ENCODE peak calls at places on chromosomes 6 and 20, in eight cellular contexts. P, N, S, I, W, Q, D and Y are unnamed samples.

GRCh38 chr6:134148566-134148965 is 96.1 kb upstream of the SLC2A12 start:
- DNase-seq in Q (no peak), I (no peak), P (no peak), S (no peak), W (no peak), N (no peak), D (no peak), Y (no peak)

GRCh38 chr6:148440877-148441453 is 98.3 kb downstream of the SASH1 start:
- DNase-seq in N (no peak), Q (no peak), I (peak), W (no peak), P (no peak), S (peak), D (peak), Y (peak)

GRCh38 chr6:68975064-68975463 is 340.0 kb downstream of the ADGRB3 start:
- DNase-seq in S (peak), P (no peak), N (no peak), I (no peak), W (no peak), Q (peak), D (peak), Y (no peak)

GRCh38 chr6:106527979-106528378 is 101.3 kb downstream of the RTN4IP1 start:
- DNase-seq in S (no peak), Q (no peak), W (no peak), N (no peak), D (no peak), I (peak), P (no peak), Y (peak)

GRCh38 chr6:134056046-134056445 is 3.6 kb upstream of the SLC2A12 start:
- DNase-seq in I (no peak), W (no peak), S (no peak), N (no peak), P (no peak), Q (peak), D (no peak), Y (no peak)

GRCh38 chr6:73870907-73871306 is 174.9 kb downstream of the CD109 start:
- DNase-seq in N (no peak), I (no peak), W (no peak), P (no peak), D (no peak), Q (no peak), S (no peak), Y (no peak)

GRCh38 chr6:96458771-96459170 is 62.8 kb upstream of the UFL1 start:
- DNase-seq in S (no peak), I (no peak), N (no peak), W (no peak), P (no peak), Q (no peak), D (no peak), Y (no peak)

GRCh38 chr20:346640-347316 is at the start of gene NRSN2:
- DNase-seq in S (peak), P (no peak), I (peak), D (peak), Q (peak), W (no peak), N (peak), Y (no peak)

GRCh38 chr6:168050861-168051586 is 28.0 kb downstream of the FRMD1 start:
- DNase-seq in I (no peak), N (no peak), D (no peak), W (no peak), S (peak), P (no peak), Q (no peak), Y (no peak)

GRCh38 chr6:41597246-41598000 is 40.8 kb upstream of the MDFI start:
- DNase-seq in D (no peak), S (no peak), Q (no peak), P (no peak), N (no peak), I (no peak), W (no peak), Y (no peak)

GRCh38 chr20:38473353-38473795 is 731 bp downstream of the RALGAPB start:
- DNase-seq in N (no peak), Q (peak), W (no peak), D (no peak), I (peak), S (no peak), P (no peak), Y (no peak)

GRCh38 chr6:10082385-10082784 is 332.5 kb downstream of the TFAP2A start:
- DNase-seq in D (no peak), P (no peak), W (no peak), S (no peak), N (no peak), Q (no peak), I (no peak), Y (no peak)

GRCh38 chr20:11453430-11453829 is 464.3 kb upstream of the BTBD3 start:
- DNase-seq in Q (no peak), P (no peak), I (peak), N (no peak), D (no peak), S (no peak), W (no peak), Y (peak)

GRCh38 chr6:143647712-143648111 is 30.1 kb upstream of the PHACTR2 start:
- DNase-seq in D (no peak), I (no peak), P (no peak), S (no peak), W (no peak), N (no peak), Q (no peak), Y (no peak)

GRCh38 chr6:158621694-158622544 is 22.6 kb downstream of the DYNLT1 start:
- DNase-seq in Q (no peak), N (no peak), P (no peak), W (no peak), S (no peak), D (no peak), I (no peak), Y (no peak)

GRCh38 chr20:51442602-51443001 is 99.9 kb downstream of the NFATC2 start:
- DNase-seq in P (no peak), S (no peak), I (no peak), Q (no peak), N (no peak), D (no peak), W (no peak), Y (no peak)

GRCh38 chr6:165811512-165811911 is 148.5 kb upstream of the PDE10A start:
- DNase-seq in S (no peak), W (no peak), P (no peak), D (no peak), Q (no peak), I (no peak), N (no peak), Y (no peak)

GRCh38 chr6:29797120-29797519 is 30.5 kb upstream of the HLA-G start:
- DNase-seq in I (peak), D (no peak), S (no peak), P (no peak), N (no peak), W (no peak), Q (no peak), Y (no peak)

GRCh38 chr20:59938221-59938620 is 1.9 kb downstream of the PPP1R3D start:
- DNase-seq in N (no peak), W (no peak), I (peak), Q (no peak), D (no peak), P (no peak), S (no peak), Y (no peak)

GRCh38 chr6:129184808-129185366 is 301.9 kb downstream of the LAMA2 start:
- DNase-seq in I (peak), W (no peak), N (no peak), P (no peak), Q (no peak), D (no peak), S (no peak), Y (no peak)

GRCh38 chr6:83536034-83536646 is 23.8 kb downstream of the PRSS35 start:
- DNase-seq in S (peak), W (no peak), D (no peak), I (peak), N (peak), Q (peak), P (peak), Y (peak)

GRCh38 chr6:168314948-168315347 is 4.6 kb downstream of the DACT2 start:
- DNase-seq in W (no peak), P (no peak), Q (no peak), N (no peak), S (no peak), I (no peak), D (no peak), Y (no peak)

GRCh38 chr6:8047466-8048292 is 16.5 kb downstream of the BLOC1S5 start:
- DNase-seq in P (no peak), W (no peak), N (no peak), S (no peak), I (no peak), D (no peak), Q (peak), Y (no peak)

GRCh38 chr20:47349365-47350180 is 6.9 kb downstream of the ZMYND8 start:
- DNase-seq in N (no peak), P (no peak), Q (no peak), W (no peak), I (no peak), S (no peak), D (no peak), Y (no peak)

GRCh38 chr6:135390450-135390849 is 107.1 kb downstream of the AHI1 start:
- DNase-seq in S (no peak), Q (peak), W (no peak), P (no peak), N (no peak), I (no peak), D (no peak), Y (no peak)

GRCh38 chr6:165799736-165800135 is 136.7 kb upstream of the PDE10A start:
- DNase-seq in S (no peak), I (no peak), Q (no peak), P (no peak), N (no peak), W (peak), D (no peak), Y (no peak)

GRCh38 chr6:164616917-164617524 is 692.4 kb downstream of the C6orf118 start:
- DNase-seq in W (no peak), P (no peak), D (no peak), Q (no peak), S (no peak), I (no peak), N (no peak), Y (no peak)

GRCh38 chr20:5719861-5720401 is 30.3 kb upstream of the SHLD1 start:
- DNase-seq in P (no peak), N (no peak), Q (peak), D (no peak), S (no peak), W (no peak), I (no peak), Y (no peak)

GRCh38 chr6:71375676-71376075 is 87.1 kb downstream of the OGFRL1 start:
- DNase-seq in S (no peak), I (no peak), N (no peak), D (no peak), P (no peak), W (no peak), Q (no peak), Y (no peak)

GRCh38 chr6:122681715-122682114 is 71.5 kb downstream of the PKIB start:
- DNase-seq in Q (peak), N (no peak), W (no peak), P (no peak), I (no peak), D (no peak), S (no peak), Y (no peak)

GRCh38 chr6:164144316-164144715 is 729.8 kb downstream of the QKI start:
- DNase-seq in Q (no peak), P (no peak), S (no peak), N (no peak), I (no peak), W (no peak), D (no peak), Y (no peak)

GRCh38 chr6:21625642-21626041 is 32.1 kb downstream of the SOX4 start:
- DNase-seq in W (no peak), I (no peak), D (no peak), Q (no peak), N (no peak), S (no peak), P (no peak), Y (no peak)

GRCh38 chr6:97963148-97963680 is 680.2 kb upstream of the MMS22L start:
- DNase-seq in D (no peak), W (no peak), N (no peak), Q (no peak), P (no peak), I (no peak), S (no peak), Y (no peak)

GRCh38 chr6:159728552-159728951 is 1.2 kb downstream of the WTAP start:
- DNase-seq in W (no peak), Q (peak), N (no peak), I (no peak), S (peak), D (no peak), P (no peak), Y (no peak)

GRCh38 chr6:113825776-113826175 is 31.4 kb upstream of the MARCKS start:
- DNase-seq in S (peak), N (no peak), W (peak), D (peak), I (peak), P (no peak), Q (no peak), Y (peak)

GRCh38 chr6:160226118-160226541 is 32.5 kb downstream of the SLC22A2 start:
- DNase-seq in S (no peak), N (no peak), D (no peak), W (no peak), P (peak), Q (no peak), I (no peak), Y (no peak)

GRCh38 chr6:110566346-110567125 is 90.1 kb upstream of the SLC22A16 start:
- DNase-seq in Q (no peak), D (no peak), S (no peak), N (no peak), W (no peak), P (no peak), I (peak), Y (no peak)

GRCh38 chr20:48178607-48179006 is 393.3 kb upstream of the SULF2 start:
- DNase-seq in P (no peak), Q (no peak), S (no peak), I (no peak), D (no peak), N (no peak), W (no peak), Y (no peak)

GRCh38 chr6:158786645-158787304 is 32.4 kb downstream of the EZR start:
- DNase-seq in I (no peak), Q (no peak), W (no peak), S (no peak), D (no peak), P (no peak), N (no peak), Y (no peak)